ENCODE peak calls at places on chromosome 12, in six cellular contexts. P is A673, Z is AG09319, M is Caki2, G is SW 1271, F is kidney tubule cell. W is an unnamed sample.

GRCh38 chr12:45727994-45728624 is 1.4 kb upstream of the ARID2 start:
- DNase-seq in P (no peak), Z (no peak), M (no peak), G (peak), F (no peak), W (no peak)

GRCh38 chr12:118190266-118190665 is 54.3 kb downstream of the PEBP1 start:
- DNase-seq in P (no peak), Z (no peak), M (no peak), G (no peak), F (peak), W (peak)

GRCh38 chr12:93090768-93091172 is 161.7 kb upstream of the EEA1 start:
- DNase-seq in P (no peak), Z (no peak), M (peak), G (peak), F (peak), W (peak)

GRCh38 chr12:128337456-128338160 is 70.6 kb downstream of the TMEM132C start:
- DNase-seq in P (no peak), Z (no peak), M (no peak), G (no peak), F (no peak), W (no peak)

GRCh38 chr12:49264466-49264872 is 413 bp upstream of the TUBA1C start:
- DNase-seq in P (peak), Z (no peak), M (no peak), G (no peak), F (no peak), W (peak)

GRCh38 chr12:58959639-58960300 is 39.5 kb upstream of the LRIG3 start:
- DNase-seq in P (no peak), Z (no peak), M (no peak), G (no peak), F (no peak), W (no peak)

GRCh38 chr12:88993655-88994054 is 358.6 kb downstream of the DUSP6 start:
- DNase-seq in P (peak), Z (peak), M (peak), G (peak), F (peak), W (peak)

GRCh38 chr12:59657266-59657665 is 61.4 kb downstream of the SLC16A7 start:
- DNase-seq in P (no peak), Z (no peak), M (no peak), G (no peak), F (peak), W (peak)

GRCh38 chr12:65670775-65671174 is 153.5 kb upstream of the HMGA2 start:
- DNase-seq in P (no peak), Z (no peak), M (peak), G (no peak), F (peak), W (peak)

GRCh38 chr12:58529897-58530296 is 390.4 kb downstream of the LRIG3 start:
- DNase-seq in P (peak), Z (peak), M (no peak), G (no peak), F (peak), W (peak)

GRCh38 chr12:110244829-110245228 is 36.2 kb upstream of the ATP2A2 start:
- DNase-seq in P (no peak), Z (no peak), M (no peak), G (no peak), F (no peak), W (no peak)

GRCh38 chr12:117356048-117356447 is 5.4 kb downstream of the NOS1 start:
- DNase-seq in P (peak), Z (no peak), M (no peak), G (no peak), F (peak), W (peak)

GRCh38 chr12:88720231-88720630 is 140.0 kb upstream of the KITLG start:
- DNase-seq in P (no peak), Z (no peak), M (no peak), G (no peak), F (no peak), W (no peak)

GRCh38 chr12:69765515-69765914 is 26.9 kb downstream of the RAB3IP start:
- DNase-seq in P (no peak), Z (no peak), M (no peak), G (no peak), F (no peak), W (no peak)

GRCh38 chr12:123485756-123486155 is 27.8 kb downstream of the SNRNP35 start:
- DNase-seq in P (no peak), Z (no peak), M (no peak), G (no peak), F (no peak), W (no peak)

GRCh38 chr12:58302487-58303011 is 361.2 kb downstream of the ATP23 start:
- DNase-seq in P (no peak), Z (no peak), M (no peak), G (no peak), F (peak), W (no peak)

W was measured in ELR.